ENCODE peak calls at places on chromosomes 11 and 22, in seven cellular contexts. One of them, this sample, is unnamed.

GRCh38 chr11:77158041-77158695 is 30.1 kb downstream of the MYO7A start:
- DNase-seq in fibroblast of lung: no peak
- DNase-seq in dorsolateral prefrontal cortex: no peak
- DNase-seq in NB4: no peak
- DNase-seq in NAMALWA: no peak
- DNase-seq in GM06990: no peak
- DNase-seq in endothelial cell of umbilical vein: no peak
- DNase-seq in this sample: peak; percentile 24

GRCh38 chr11:47104337-47104950 is 72.2 kb downstream of the ARFGAP2 start:
- DNase-seq in fibroblast of lung: peak; percentile 24
- DNase-seq in dorsolateral prefrontal cortex: no peak
- DNase-seq in NB4: no peak
- DNase-seq in NAMALWA: no peak
- DNase-seq in GM06990: no peak
- DNase-seq in endothelial cell of umbilical vein: no peak
- DNase-seq in this sample: no peak

GRCh38 chr11:119319702-119320592 is 3.0 kb upstream of the MCAM start:
- DNase-seq in fibroblast of lung: no peak
- DNase-seq in dorsolateral prefrontal cortex: peak; percentile 79
- DNase-seq in NB4: peak; percentile 9
- DNase-seq in NAMALWA: no peak
- DNase-seq in GM06990: no peak
- DNase-seq in endothelial cell of umbilical vein: peak; percentile 85
- DNase-seq in this sample: no peak

GRCh38 chr22:21981874-21982273 is 713 bp downstream of the TOP3B start:
- DNase-seq in fibroblast of lung: no peak
- DNase-seq in dorsolateral prefrontal cortex: no peak
- DNase-seq in NB4: no peak
- DNase-seq in NAMALWA: no peak
- DNase-seq in GM06990: no peak
- DNase-seq in endothelial cell of umbilical vein: no peak
- DNase-seq in this sample: no peak

GRCh38 chr11:2320591-2321310 is 18.9 kb downstream of the TSPAN32 start:
- DNase-seq in fibroblast of lung: no peak
- DNase-seq in dorsolateral prefrontal cortex: no peak
- DNase-seq in NB4: peak; percentile 12
- DNase-seq in NAMALWA: no peak
- DNase-seq in GM06990: no peak
- DNase-seq in endothelial cell of umbilical vein: no peak
- DNase-seq in this sample: no peak

GRCh38 chr11:9150501-9150900 is 59.1 kb upstream of the SCUBE2 start:
- DNase-seq in fibroblast of lung: peak; percentile 48
- DNase-seq in dorsolateral prefrontal cortex: no peak
- DNase-seq in NB4: no peak
- DNase-seq in NAMALWA: no peak
- DNase-seq in GM06990: no peak
- DNase-seq in endothelial cell of umbilical vein: peak; percentile 85
- DNase-seq in this sample: no peak

GRCh38 chr11:83464181-83464580 is 178.0 kb upstream of the CCDC90B start:
- DNase-seq in fibroblast of lung: no peak
- DNase-seq in dorsolateral prefrontal cortex: no peak
- DNase-seq in NB4: no peak
- DNase-seq in NAMALWA: no peak
- DNase-seq in GM06990: no peak
- DNase-seq in endothelial cell of umbilical vein: no peak
- DNase-seq in this sample: no peak

GRCh38 chr11:13260196-13260962 is 17.2 kb upstream of the BMAL1 start:
- DNase-seq in fibroblast of lung: no peak
- DNase-seq in dorsolateral prefrontal cortex: no peak
- DNase-seq in NB4: no peak
- DNase-seq in NAMALWA: no peak
- DNase-seq in GM06990: no peak
- DNase-seq in endothelial cell of umbilical vein: no peak
- DNase-seq in this sample: no peak

GRCh38 chr11:65418431-65418680 is 4.2 kb upstream of the NEAT1 start:
- DNase-seq in fibroblast of lung: peak; percentile 47
- DNase-seq in dorsolateral prefrontal cortex: no peak
- DNase-seq in NB4: no peak
- DNase-seq in NAMALWA: no peak
- DNase-seq in GM06990: no peak
- DNase-seq in endothelial cell of umbilical vein: no peak
- DNase-seq in this sample: peak; percentile 84

GRCh38 chr11:118473537-118473936 is 37.2 kb downstream of the KMT2A start:
- DNase-seq in fibroblast of lung: no peak
- DNase-seq in dorsolateral prefrontal cortex: no peak
- DNase-seq in NB4: no peak
- DNase-seq in NAMALWA: no peak
- DNase-seq in GM06990: no peak
- DNase-seq in endothelial cell of umbilical vein: no peak
- DNase-seq in this sample: no peak

GRCh38 chr11:6693342-6694228 is 10.4 kb upstream of the MRPL17 start:
- DNase-seq in fibroblast of lung: peak; percentile 95
- DNase-seq in dorsolateral prefrontal cortex: no peak
- DNase-seq in NB4: peak; percentile 59
- DNase-seq in NAMALWA: no peak
- DNase-seq in GM06990: no peak
- DNase-seq in endothelial cell of umbilical vein: peak; percentile 33
- DNase-seq in this sample: no peak

GRCh38 chr11:120097721-120098385 is 40.1 kb downstream of the TRIM29 start:
- DNase-seq in fibroblast of lung: no peak
- DNase-seq in dorsolateral prefrontal cortex: no peak
- DNase-seq in NB4: no peak
- DNase-seq in NAMALWA: no peak
- DNase-seq in GM06990: no peak
- DNase-seq in endothelial cell of umbilical vein: no peak
- DNase-seq in this sample: no peak

GRCh38 chr11:121347094-121347493 is 54.5 kb downstream of the SC5D start:
- DNase-seq in fibroblast of lung: no peak
- DNase-seq in dorsolateral prefrontal cortex: no peak
- DNase-seq in NB4: no peak
- DNase-seq in NAMALWA: no peak
- DNase-seq in GM06990: no peak
- DNase-seq in endothelial cell of umbilical vein: no peak
- DNase-seq in this sample: no peak

GRCh38 chr11:128981254-128981653 is 38.6 kb upstream of the TP53AIP1 start:
- DNase-seq in fibroblast of lung: no peak
- DNase-seq in dorsolateral prefrontal cortex: no peak
- DNase-seq in NB4: no peak
- DNase-seq in NAMALWA: no peak
- DNase-seq in GM06990: no peak
- DNase-seq in endothelial cell of umbilical vein: no peak
- DNase-seq in this sample: no peak

GRCh38 chr11:75244052-75244814 is 3.7 kb downstream of the TPBGL start:
- DNase-seq in fibroblast of lung: no peak
- DNase-seq in dorsolateral prefrontal cortex: no peak
- DNase-seq in NB4: no peak
- DNase-seq in NAMALWA: no peak
- DNase-seq in GM06990: no peak
- DNase-seq in endothelial cell of umbilical vein: no peak
- DNase-seq in this sample: no peak

GRCh38 chr11:111992456-111992855 is 32.8 kb upstream of the DLAT start:
- DNase-seq in fibroblast of lung: no peak
- DNase-seq in dorsolateral prefrontal cortex: no peak
- DNase-seq in NB4: no peak
- DNase-seq in NAMALWA: no peak
- DNase-seq in GM06990: no peak
- DNase-seq in endothelial cell of umbilical vein: no peak
- DNase-seq in this sample: no peak